ENCODE peak calls at places on chromosomes 6 and 20, in eight cellular contexts. V is cardiac muscle cell, H is thoracic aorta, U is A549, S is choroid plexus epithelial cell, Z is dorsolateral prefrontal cortex, J is fibroblast of lung, L is spleen. P is an unnamed sample.
A peak's percentile ranks its signal among the peaks of the same experiment; 100 is the strongest.

GRCh38 chr6:100553243-100553642 is 88.5 kb upstream of the SIM1 start:
- DNase-seq in V (no peak), H (no peak), U (no peak), S (no peak), Z (no peak), J (no peak), L (no peak), P (no peak)

GRCh38 chr6:116379764-116380163 is 9.0 kb downstream of the DSE start:
- DNase-seq in V (no peak), H (no peak), U (no peak), S (no peak), Z (no peak), J (no peak), L (no peak), P (no peak)

GRCh38 chr6:143877584-143878271 is 13.5 kb downstream of the ZC2HC1B start:
- DNase-seq in V (no peak), H (no peak), U (no peak), S (no peak), Z (no peak), J (no peak), L (no peak), P (no peak)

GRCh38 chr6:154039231-154039842 is at the start of gene OPRM1:
- DNase-seq in V (peak; percentile 44), H (no peak), U (no peak), S (peak; percentile 29), Z (peak; percentile 55), J (peak; percentile 11), L (no peak), P (peak; percentile 43)

GRCh38 chr6:42984924-42985475 is 630 bp downstream of the PPP2R5D start:
- DNase-seq in V (peak; percentile 29), H (no peak), U (no peak), S (peak; percentile 29), Z (no peak), J (peak; percentile 24), L (no peak), P (no peak)

GRCh38 chr6:138517635-138518034 is 18.3 kb upstream of the NHSL1 start:
- DNase-seq in V (peak; percentile 58), H (no peak), U (no peak), S (peak; percentile 60), Z (no peak), J (peak; percentile 46), L (peak; percentile 84), P (peak; percentile 54)

GRCh38 chr20:50967621-50968020 is 9.0 kb downstream of the MOCS3 start:
- DNase-seq in V (no peak), H (no peak), U (no peak), S (no peak), Z (no peak), J (no peak), L (no peak), P (no peak)

GRCh38 chr6:114344216-114344970 is 1.6 kb upstream of the HS3ST5 start:
- DNase-seq in V (no peak), H (no peak), U (no peak), S (no peak), Z (no peak), J (no peak), L (no peak), P (no peak)

GRCh38 chr20:63553251-63553932 is 567 bp upstream of the FNDC11 start:
- DNase-seq in V (peak; percentile 81), H (peak; percentile 41), U (peak; percentile 50), S (peak; percentile 85), Z (no peak), J (peak; percentile 88), L (peak; percentile 94), P (peak; percentile 91)

GRCh38 chr6:53717571-53717970 is 52.0 kb upstream of the KLHL31 start:
- DNase-seq in V (no peak), H (no peak), U (no peak), S (no peak), Z (no peak), J (no peak), L (no peak), P (no peak)

GRCh38 chr6:124879992-124880355 is 82.3 kb upstream of the RNF217 start:
- DNase-seq in V (no peak), H (no peak), U (no peak), S (no peak), Z (no peak), J (no peak), L (no peak), P (no peak)

GRCh38 chr6:6886160-6886885 is 221.4 kb upstream of the RREB1 start:
- DNase-seq in V (no peak), H (no peak), U (no peak), S (no peak), Z (peak; percentile 47), J (no peak), L (peak; percentile 88), P (no peak)

GRCh38 chr6:137780447-137781034 is 86.5 kb upstream of the TNFAIP3 start:
- DNase-seq in V (no peak), H (no peak), U (no peak), S (no peak), Z (no peak), J (peak; percentile 35), L (no peak), P (no peak)

GRCh38 chr20:46308258-46309157 is at the start of gene CDH22:
- DNase-seq in V (peak; percentile 52), H (no peak), U (peak; percentile 80), S (peak; percentile 40), Z (peak; percentile 72), J (peak; percentile 19), L (no peak), P (peak; percentile 43)

GRCh38 chr6:166662690-166663089 is 35.6 kb upstream of the RPS6KA2 start:
- DNase-seq in V (no peak), H (no peak), U (no peak), S (no peak), Z (no peak), J (no peak), L (no peak), P (no peak)

GRCh38 chr6:16766043-16766521 is 4.8 kb upstream of the ATXN1 start:
- DNase-seq in V (no peak), H (no peak), U (no peak), S (peak; percentile 58), Z (no peak), J (peak; percentile 94), L (no peak), P (peak; percentile 73)

GRCh38 chr6:110180228-110181008 is at the start of gene CDC40:
- DNase-seq in V (no peak), H (no peak), U (peak; percentile 44), S (no peak), Z (peak; percentile 76), J (no peak), L (peak; percentile 93), P (no peak)

GRCh38 chr6:55953384-55953783 is 78.0 kb upstream of the BMP5 start:
- DNase-seq in V (peak; percentile 75), H (no peak), U (peak; percentile 10), S (peak; percentile 82), Z (no peak), J (peak; percentile 86), L (no peak), P (peak; percentile 78)

GRCh38 chr20:35561671-35562070 is 19.8 kb downstream of the ERGIC3 start:
- DNase-seq in V (no peak), H (no peak), U (no peak), S (no peak), Z (no peak), J (no peak), L (no peak), P (no peak)
- TF ChIP-seq CTCF in V (no peak), H (no peak), U (peak; percentile 3), S (no peak), Z (no peak), J (no peak), L (no peak), P (no peak)

GRCh38 chr20:41029150-41029872 is 689 bp downstream of the TOP1 start:
- DNase-seq in V (no peak), H (no peak), U (peak; percentile 47), S (no peak), Z (peak; percentile 59), J (no peak), L (peak; percentile 91), P (no peak)

GRCh38 chr20:41034239-41034638 is 5.6 kb downstream of the TOP1 start:
- DNase-seq in V (no peak), H (no peak), U (no peak), S (no peak), Z (no peak), J (no peak), L (no peak), P (no peak)

GRCh38 chr20:41030536-41031242 is 2.1 kb downstream of the TOP1 start:
- DNase-seq in V (peak; percentile 66), H (no peak), U (no peak), S (peak; percentile 56), Z (no peak), J (peak; percentile 90), L (no peak), P (peak; percentile 65)

GRCh38 chr20:41031243-41031619 is 2.6 kb downstream of the TOP1 start:
- DNase-seq in V (no peak), H (no peak), U (no peak), S (no peak), Z (no peak), J (no peak), L (no peak), P (no peak)

GRCh38 chr20:41032243-41032642 is 3.6 kb downstream of the TOP1 start:
- DNase-seq in V (peak; percentile 35), H (no peak), U (no peak), S (peak; percentile 49), Z (no peak), J (peak; percentile 37), L (no peak), P (peak; percentile 29)
- H3K4me3 ChIP-seq in V (no peak overlapping the region), H (peak overlapping the region; percentile 17), U (no peak overlapping the region), S (peak overlapping the region; percentile 40), Z (peak overlapping the region; percentile 95), J (peak overlapping the region; percentile 84), L (no peak overlapping the region), P (peak overlapping the region; percentile 32)

GRCh38 chr6:19369770-19370169 is 467.4 kb upstream of the ID4 start:
- DNase-seq in V (no peak), H (no peak), U (no peak), S (peak; percentile 77), Z (no peak), J (no peak), L (no peak), P (peak; percentile 8)

GRCh38 chr6:19368511-19368910 is 468.7 kb upstream of the ID4 start:
- DNase-seq in V (peak; percentile 47), H (no peak), U (no peak), S (peak; percentile 70), Z (no peak), J (peak; percentile 20), L (no peak), P (peak; percentile 63)
- TF ChIP-seq CTCF in V (no peak), H (no peak), U (no peak), S (peak; percentile 44), Z (no peak), J (no peak), L (no peak), P (peak; percentile 15)

DNA sequence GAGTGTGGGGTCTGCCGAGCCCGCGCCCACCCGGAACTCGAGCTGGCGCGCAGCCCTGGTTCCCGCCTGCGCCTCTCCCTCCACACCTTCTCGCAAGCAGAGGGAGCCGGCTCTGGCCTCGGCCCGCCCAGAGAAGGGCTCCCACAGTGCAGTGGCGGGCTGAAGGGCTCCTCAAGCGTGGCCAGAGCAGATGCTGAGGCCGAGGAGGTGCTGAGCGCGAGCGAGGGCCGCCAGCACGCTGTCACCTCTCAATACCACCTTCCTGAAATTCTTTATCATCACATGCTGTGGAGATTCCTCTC is 58.3 kb downstream of the BAK1 start:
- DNase-seq in V (no peak), H (no peak), U (no peak), S (no peak), Z (no peak), J (no peak), L (no peak), P (no peak)
- H3K4me3 ChIP-seq in V (no peak overlapping the region), H (no peak overlapping the region), U (no peak overlapping the region), S (no peak overlapping the region), Z (no peak overlapping the region), J (no peak overlapping the region), L (no peak overlapping the region), P (no peak overlapping the region)

GRCh38 chr20:41645372-41645771 is 27.2 kb upstream of the CHD6 start:
- DNase-seq in V (no peak), H (no peak), U (no peak), S (no peak), Z (no peak), J (no peak), L (no peak), P (no peak)
- TF ChIP-seq CTCF in V (no peak), H (no peak), U (no peak), S (no peak), Z (no peak), J (no peak), L (no peak), P (no peak)